ENCODE peak calls at places on chromosome 17, in ten cellular contexts. A, U, G, O, H, M, D, K, N and E are unnamed samples.

GRCh38 chr17:58200024-58200633 is 7.6 kb downstream of the EPX start:
- DNase-seq in A (peak), U (peak), G (peak), O (peak), H (peak), M (peak), D (peak), K (peak), N (peak), E (peak)

GRCh38 chr17:28737316-28737715 is 6.5 kb upstream of the TRAF4 start:
- DNase-seq in A (no peak), U (no peak), G (no peak), O (no peak), H (no peak), M (no peak), D (no peak), K (no peak), N (no peak), E (no peak)

GRCh38 chr17:49459401-49459984 is 35.6 kb upstream of the NGFR start:
- DNase-seq in A (no peak), U (no peak), G (no peak), O (no peak), H (no peak), M (no peak), D (no peak), K (no peak), N (no peak), E (no peak)

GRCh38 chr17:77372444-77373297 is 231.9 kb downstream of the SEC14L1 start:
- DNase-seq in A (peak), U (peak), G (peak), O (peak), H (peak), M (peak), D (peak), K (peak), N (peak), E (peak)

GRCh38 chr17:73786286-73786743 is 142.1 kb upstream of the SDK2 start:
- DNase-seq in A (no peak), U (no peak), G (peak), O (no peak), H (no peak), M (no peak), D (no peak), K (no peak), N (peak), E (no peak)

GRCh38 chr17:59561042-59561441 is 4.4 kb upstream of the DHX40 start:
- DNase-seq in A (no peak), U (peak), G (peak), O (peak), H (no peak), M (no peak), D (no peak), K (no peak), N (peak), E (peak)

GRCh38 chr17:82696916-82697807 is 1.3 kb downstream of the RAB40B start:
- DNase-seq in A (no peak), U (no peak), G (peak), O (no peak), H (no peak), M (no peak), D (no peak), K (no peak), N (no peak), E (no peak)

GRCh38 chr17:36072431-36073121 is 8.5 kb downstream of the CCL18 start:
- DNase-seq in A (peak), U (no peak), G (peak), O (peak), H (peak), M (peak), D (peak), K (peak), N (peak), E (peak)